ENCODE peak calls at places on chromosomes 4 and X, in nine cellular contexts. J, K, Z, S, R, A, F, V and P are unnamed samples.

GRCh38 chrX:38803609-38804480 is 2.6 kb downstream of the MID1IP1 start:
- DNase-seq in J (peak), K (no peak), Z (peak), S (peak), R (no peak), A (peak), F (peak), V (peak), P (peak)

GRCh38 chr4:139223682-139224317 is 46.8 kb upstream of the ELF2 start:
- DNase-seq in J (peak), K (no peak), Z (peak), S (no peak), R (no peak), A (no peak), F (no peak), V (no peak), P (no peak)

GRCh38 chr4:126318376-126318775 is 1003.6 kb downstream of the FAT4 start:
- DNase-seq in J (no peak), K (no peak), Z (no peak), S (no peak), R (no peak), A (no peak), F (no peak), V (no peak), P (peak)

GRCh38 chr4:7194251-7195137 is 2.2 kb downstream of the SORCS2 start:
- DNase-seq in J (peak), K (no peak), Z (peak), S (no peak), R (no peak), A (peak), F (no peak), V (no peak), P (peak)

GRCh38 chr4:38489924-38490639 is 173.9 kb upstream of the KLF3 start:
- DNase-seq in J (peak), K (no peak), Z (peak), S (no peak), R (no peak), A (no peak), F (no peak), V (no peak), P (no peak)

GRCh38 chr4:113739197-113739596 is 22.3 kb downstream of the CAMK2D start:
- DNase-seq in J (no peak), K (no peak), Z (no peak), S (no peak), R (no peak), A (no peak), F (no peak), V (no peak), P (no peak)

GRCh38 chr4:24700118-24700517 is 95.3 kb upstream of the SOD3 start:
- DNase-seq in J (no peak), K (no peak), Z (no peak), S (no peak), R (no peak), A (no peak), F (no peak), V (no peak), P (no peak)

GRCh38 chrX:12153741-12154140 is 15.5 kb downstream of the FRMPD4 start:
- DNase-seq in J (no peak), K (no peak), Z (no peak), S (no peak), R (no peak), A (no peak), F (no peak), V (no peak), P (no peak)

GRCh38 chrX:137747231-137747630 is 181.3 kb downstream of the ZIC3 start:
- DNase-seq in J (peak), K (no peak), Z (no peak), S (no peak), R (no peak), A (no peak), F (no peak), V (no peak), P (no peak)

GRCh38 chr4:151358266-151358665 is 32.9 kb upstream of the SH3D19 start:
- DNase-seq in J (no peak), K (no peak), Z (no peak), S (no peak), R (no peak), A (no peak), F (no peak), V (no peak), P (no peak)

GRCh38 chr4:163111588-163111987 is 55.1 kb downstream of the NAF1 start:
- DNase-seq in J (peak), K (no peak), Z (peak), S (no peak), R (no peak), A (no peak), F (no peak), V (no peak), P (no peak)

GRCh38 chrX:650801-651200 is 20.2 kb downstream of the SHOX start:
- DNase-seq in J (no peak), K (no peak), Z (peak), S (no peak), R (no peak), A (no peak), F (no peak), V (no peak), P (no peak)

GRCh38 chrX:64580035-64580434 is 184.8 kb upstream of the MTMR8 start:
- DNase-seq in J (no peak), K (no peak), Z (no peak), S (no peak), R (no peak), A (peak), F (no peak), V (no peak), P (no peak)

GRCh38 chr4:152643153-152644035 is 36.4 kb downstream of the TMEM154 start:
- DNase-seq in J (no peak), K (no peak), Z (no peak), S (no peak), R (no peak), A (no peak), F (no peak), V (no peak), P (no peak)

GRCh38 chrX:8914636-8915035 is 113.5 kb upstream of the FAM9A start:
- DNase-seq in J (no peak), K (no peak), Z (no peak), S (no peak), R (no peak), A (no peak), F (no peak), V (no peak), P (no peak)

GRCh38 chr4:8114456-8115202 is 44.0 kb downstream of the ABLIM2 start:
- DNase-seq in J (no peak), K (no peak), Z (no peak), S (no peak), R (no peak), A (no peak), F (no peak), V (no peak), P (no peak)

GRCh38 chr4:79042079-79042674 is 102.9 kb upstream of the PAQR3 start:
- DNase-seq in J (peak), K (no peak), Z (peak), S (no peak), R (no peak), A (peak), F (no peak), V (no peak), P (no peak)

GRCh38 chr4:184441461-184442392 is 32.6 kb downstream of the IRF2 start:
- DNase-seq in J (peak), K (no peak), Z (peak), S (no peak), R (no peak), A (no peak), F (no peak), V (no peak), P (peak)

GRCh38 chr4:20268028-20268427 is 16.3 kb downstream of the SLIT2 start:
- DNase-seq in J (no peak), K (no peak), Z (peak), S (no peak), R (no peak), A (no peak), F (no peak), V (no peak), P (no peak)

GRCh38 chr4:129129143-129129542 is 33.2 kb downstream of the C4orf33 start:
- DNase-seq in J (no peak), K (no peak), Z (no peak), S (no peak), R (no peak), A (no peak), F (no peak), V (no peak), P (no peak)

GRCh38 chr4:183688216-183688615 is 29.1 kb downstream of the TRAPPC11 start:
- DNase-seq in J (no peak), K (no peak), Z (no peak), S (no peak), R (no peak), A (no peak), F (no peak), V (no peak), P (no peak)

GRCh38 chr4:35520059-35520458 is 724.3 kb downstream of the ARAP2 start:
- DNase-seq in J (no peak), K (no peak), Z (no peak), S (no peak), R (no peak), A (no peak), F (no peak), V (no peak), P (no peak)

GRCh38 chr4:147772056-147772455 is 40.2 kb downstream of the ARHGAP10 start:
- DNase-seq in J (no peak), K (no peak), Z (no peak), S (no peak), R (no peak), A (no peak), F (no peak), V (no peak), P (no peak)

GRCh38 chrX:139429913-139430312 is 100.6 kb upstream of the F9 start:
- DNase-seq in J (no peak), K (no peak), Z (no peak), S (no peak), R (no peak), A (no peak), F (no peak), V (no peak), P (no peak)

GRCh38 chr4:118586357-118586790 is 98.8 kb upstream of the METTL14 start:
- DNase-seq in J (no peak), K (no peak), Z (no peak), S (no peak), R (no peak), A (no peak), F (no peak), V (no peak), P (no peak)

GRCh38 chr4:1239949-1240305 is 9.0 kb downstream of the CTBP1 start:
- DNase-seq in J (no peak), K (no peak), Z (no peak), S (no peak), R (no peak), A (no peak), F (no peak), V (no peak), P (no peak)

GRCh38 chr4:10917475-10918103 is 233.0 kb upstream of the CLNK start:
- DNase-seq in J (no peak), K (no peak), Z (no peak), S (no peak), R (no peak), A (no peak), F (no peak), V (no peak), P (no peak)